ENCODE peak calls at places on chromosomes 7 and 10, in nine cellular contexts. Z is thoracic aorta; T is aorta; R is K562; X is naive thymus-derived CD4-positive, alpha-beta T cell; M is PC-3; B is breast epithelium; I is mammary epithelial cell; P is fibroblast of lung. Q is an unnamed sample.

GRCh38 chr10:7671121-7671520 is 4.4 kb upstream of the ITIH5 start:
- DNase-seq in M (no peak), B (no peak), Z (no peak), I (no peak), R (no peak), T (no peak), P (no peak), X (no peak), Q (no peak)

GRCh38 chr10:14658331-14659122 is 116.2 kb downstream of the FAM107B start:
- DNase-seq in X (no peak), Z (no peak), B (no peak), R (no peak), T (no peak), M (peak; percentile 84), P (peak; percentile 92), I (peak; percentile 88), Q (no peak)

GRCh38 chr7:157463245-157463644 is 126.4 kb downstream of the DNAJB6 start:
- DNase-seq in R (no peak), T (no peak), X (no peak), P (no peak), B (no peak), Z (no peak), M (no peak), I (no peak), Q (no peak)

GRCh38 chr7:117640465-117640864 is 160.6 kb downstream of the CFTR start:
- DNase-seq in M (no peak), R (no peak), Z (no peak), P (no peak), B (no peak), X (no peak), I (no peak), T (no peak), Q (no peak)

GRCh38 chr10:75098902-75099673 is 12.4 kb upstream of the SAMD8 start:
- DNase-seq in T (peak; percentile 55), M (no peak), X (no peak), B (no peak), I (no peak), Z (no peak), P (no peak), R (no peak), Q (no peak)

GRCh38 chr10:61871487-61871886 is 30.0 kb upstream of the ARID5B start:
- DNase-seq in I (no peak), P (no peak), M (no peak), Z (no peak), B (no peak), X (no peak), R (no peak), T (no peak), Q (no peak)

GRCh38 chr7:105245398-105246099 is 143.2 kb downstream of the SRPK2 start:
- DNase-seq in P (no peak), Z (no peak), B (no peak), X (no peak), R (no peak), T (no peak), I (no peak), M (no peak), Q (no peak)

GRCh38 chr7:157964016-157964415 is 623.6 kb downstream of the PTPRN2 start:
- DNase-seq in P (no peak), B (no peak), T (no peak), X (no peak), M (no peak), Z (no peak), I (no peak), R (no peak), Q (no peak)

GRCh38 chr10:6924166-6924565 is 344.1 kb upstream of the PRKCQ start:
- DNase-seq in R (no peak), X (no peak), Z (no peak), M (peak; percentile 39), I (peak; percentile 76), P (peak; percentile 61), T (no peak), B (no peak), Q (no peak)

GRCh38 chr7:69659964-69660363 is 61.7 kb downstream of the AUTS2 start:
- DNase-seq in M (no peak), I (no peak), Z (no peak), P (peak; percentile 75), R (no peak), B (peak; percentile 58), T (no peak), X (no peak), Q (no peak)

GRCh38 chr10:80472234-80473095 is 18.4 kb downstream of the TSPAN14 start:
- DNase-seq in X (no peak), I (peak; percentile 97), Z (no peak), T (no peak), P (peak; percentile 88), M (no peak), B (no peak), R (no peak), Q (no peak)

GRCh38 chr10:93464826-93465388 is 17.2 kb downstream of the MYOF start:
- DNase-seq in B (no peak), M (no peak), P (peak; percentile 63), T (no peak), X (no peak), I (no peak), Z (no peak), R (no peak), Q (no peak)

GRCh38 chr10:103916901-103917300 is 1.1 kb downstream of the STN1 start:
- DNase-seq in T (no peak), M (peak; percentile 49), B (no peak), R (no peak), P (no peak), I (peak; percentile 39), Z (no peak), X (no peak), Q (no peak)

GRCh38 chr10:99172130-99172738 is 63.4 kb downstream of the HPSE2 start:
- DNase-seq in R (peak; percentile 46), P (peak; percentile 2), X (no peak), B (no peak), Z (no peak), T (no peak), I (peak; percentile 29), M (peak; percentile 64), Q (no peak)

GRCh38 chr10:52115823-52116222 is 198.3 kb upstream of the DKK1 start:
- DNase-seq in R (no peak), B (no peak), X (no peak), Z (no peak), P (peak; percentile 17), T (no peak), I (no peak), M (peak; percentile 91), Q (no peak)

DNA sequence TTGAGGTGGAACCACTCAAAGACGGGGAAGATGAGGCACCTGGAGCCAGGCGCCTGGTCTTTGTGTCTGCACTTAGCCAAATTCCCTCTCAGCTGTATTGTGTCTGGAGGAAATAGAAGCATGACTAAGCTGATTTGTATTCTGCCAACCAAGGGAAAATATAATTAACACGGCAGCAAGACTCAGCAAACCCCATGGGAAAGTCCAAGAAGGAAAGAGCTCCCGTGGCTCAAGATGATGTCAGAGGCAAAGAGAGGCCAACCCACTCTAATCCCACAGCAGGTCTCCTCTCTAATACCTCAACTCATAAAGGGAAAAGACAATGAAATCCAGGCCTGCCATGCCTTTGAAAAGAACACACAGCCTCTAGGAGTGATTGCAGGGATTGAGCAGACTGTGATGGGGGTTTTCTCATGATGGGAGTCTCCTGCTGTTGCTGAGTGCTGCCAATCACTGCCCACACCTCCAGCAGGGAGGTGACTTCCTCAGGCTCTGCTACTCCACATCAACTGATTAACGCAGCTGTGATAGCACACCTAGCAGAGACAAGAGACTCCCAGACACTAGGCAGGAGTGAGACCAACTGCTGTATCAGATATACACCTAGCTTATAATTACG is 255.5 kb upstream of the C7orf33 start:
- DNase-seq in I (peak; percentile 78), T (no peak), B (no peak), R (no peak), P (peak; percentile 17), M (peak; percentile 41), Z (no peak), X (no peak), Q (no peak)
- H3K27ac ChIP-seq in I (peak overlapping the region; percentile 56), T (no peak overlapping the region), B (no peak overlapping the region), R (no peak overlapping the region), P (no peak overlapping the region), M (no peak overlapping the region), Z (no peak overlapping the region), X (no peak overlapping the region), Q (no peak overlapping the region)

GRCh38 chr7:1440620-1441019 is 18.6 kb downstream of the MICALL2 start:
- DNase-seq in R (no peak), X (no peak), I (no peak), Z (no peak), P (no peak), M (no peak), B (no peak), T (no peak), Q (no peak)

GRCh38 chr7:1437155-1437880 is 22.0 kb downstream of the MICALL2 start:
- DNase-seq in P (no peak), M (no peak), I (no peak), Z (no peak), T (no peak), B (no peak), X (no peak), R (no peak), Q (no peak)

GRCh38 chr7:1438208-1438607 is 21.1 kb downstream of the MICALL2 start:
- DNase-seq in P (no peak), I (no peak), M (no peak), R (no peak), Z (no peak), B (no peak), T (no peak), X (no peak), Q (no peak)

GRCh38 chr7:1439373-1440363 is 19.6 kb downstream of the MICALL2 start:
- DNase-seq in T (no peak), B (no peak), R (no peak), I (no peak), P (no peak), M (no peak), Z (no peak), X (no peak), Q (no peak)

GRCh38 chr7:1438821-1439220 is 20.4 kb downstream of the MICALL2 start:
- DNase-seq in X (no peak), M (no peak), P (no peak), B (no peak), R (no peak), I (no peak), Z (no peak), T (no peak), Q (no peak)
- H3K36me3 ChIP-seq in X (no peaks in the 10 kb centered on the region), M (peaks cover 15% of the 10 kb centered on the region), P (peaks cover 38% of the 10 kb centered on the region), B (no peaks in the 10 kb centered on the region), R (peaks cover 93% of the 10 kb centered on the region), I (peaks cover 6% of the 10 kb centered on the region), Z (peaks cover 18% of the 10 kb centered on the region), T (no peaks in the 10 kb centered on the region), Q (peaks cover 22% of the 10 kb centered on the region)

GRCh38 chr7:43647772-43648643 is 65.1 kb downstream of the STK17A start:
- DNase-seq in T (peak; percentile 83), P (peak; percentile 100), M (peak; percentile 98), X (no peak), R (no peak), I (peak; percentile 97), B (peak; percentile 71), Z (peak; percentile 69), Q (peak; percentile 83)
- H3K27ac ChIP-seq in T (peak overlapping the region; percentile 100), P (peak overlapping the region; percentile 99), M (peak overlapping the region; percentile 99), X (peak overlapping the region; percentile 80), R (no peak overlapping the region), I (peak overlapping the region; percentile 91), B (peak overlapping the region; percentile 90), Z (peak overlapping the region; percentile 97), Q (peak overlapping the region; percentile 82)

GRCh38 chr7:47300472-47301021 is 281.4 kb downstream of the TNS3 start:
- DNase-seq in I (no peak), T (no peak), P (no peak), Z (no peak), R (no peak), B (no peak), M (no peak), X (no peak), Q (no peak)
- H3K36me3 ChIP-seq in I (no peaks in the 10 kb centered on the region), T (no peaks in the 10 kb centered on the region), P (peaks cover 22% of the 10 kb centered on the region), Z (peaks cover 25% of the 10 kb centered on the region), R (no peaks in the 10 kb centered on the region), B (no peaks in the 10 kb centered on the region), M (peaks cover 29% of the 10 kb centered on the region), X (no peaks in the 10 kb centered on the region), Q (peaks cover 23% of the 10 kb centered on the region)